ENCODE peak calls at places on chromosomes 16 and 17, in eight cellular contexts. W is heart right ventricle, T is GM10248, L is GM23338, J is AG09309, F is GM12865, B is thoracic aorta, O is body of pancreas. S is an unnamed sample.

GRCh38 chr16:86287641-86288201 is 222.6 kb upstream of the FOXF1 start:
- DNase-seq in T (no peak), L (no peak), W (no peak), O (no peak), F (no peak), B (no peak), J (no peak), S (no peak)

GRCh38 chr16:24890746-24891145 is 45.0 kb downstream of the SLC5A11 start:
- DNase-seq in J (no peak), F (no peak), O (no peak), W (no peak), L (no peak), B (no peak), T (no peak), S (no peak)

GRCh38 chr16:86085795-86086194 is 186.8 kb downstream of the IRF8 start:
- DNase-seq in J (no peak), B (no peak), W (no peak), O (no peak), L (no peak), F (no peak), T (no peak), S (no peak)

GRCh38 chr16:19505600-19506303 is 16.1 kb downstream of the GDE1 start:
- DNase-seq in T (no peak), J (no peak), O (no peak), F (no peak), L (no peak), W (peak), B (no peak), S (no peak)

GRCh38 chr16:48123104-48123788 is 32.5 kb downstream of the ABCC12 start:
- DNase-seq in L (no peak), B (no peak), F (peak), O (no peak), J (peak), W (no peak), T (peak), S (peak)

GRCh38 chr17:5539286-5539685 is 45.0 kb downstream of the NLRP1 start:
- DNase-seq in B (no peak), O (no peak), J (no peak), F (no peak), L (no peak), T (no peak), W (no peak), S (no peak)

GRCh38 chr17:59423903-59424302 is 92.4 kb downstream of the YPEL2 start:
- DNase-seq in B (no peak), J (no peak), W (no peak), O (no peak), F (no peak), L (no peak), T (no peak), S (no peak)

GRCh38 chr17:36544049-36544319 is 735 bp upstream of the GGNBP2 start:
- DNase-seq in T (peak), F (peak), J (no peak), B (no peak), W (peak), O (peak), L (peak), S (peak)

GRCh38 chr16:31695667-31696066 is 168.0 kb downstream of the AHSP start:
- DNase-seq in W (no peak), J (no peak), F (peak), B (no peak), O (no peak), T (peak), L (no peak), S (peak)

GRCh38 chr16:69772560-69773254 is 10.6 kb downstream of the WWP2 start:
- DNase-seq in J (no peak), O (no peak), L (no peak), B (no peak), F (peak), T (no peak), W (no peak), S (no peak)

GRCh38 chr17:64130559-64131001 is 636 bp upstream of the ERN1 start:
- DNase-seq in L (no peak), W (peak), T (peak), O (peak), B (peak), J (no peak), F (peak), S (peak)

GRCh38 chr16:56941856-56942331 is 10.0 kb downstream of the HERPUD1 start:
- DNase-seq in O (no peak), J (no peak), T (no peak), F (no peak), B (no peak), W (no peak), L (no peak), S (no peak)

GRCh38 chr16:1311738-1312458 is 2.5 kb downstream of the UBE2I start:
- DNase-seq in F (peak), L (no peak), T (no peak), O (no peak), B (no peak), J (no peak), W (peak), S (no peak)

GRCh38 chr17:45759761-45760160 is 24.4 kb upstream of the CRHR1 start:
- DNase-seq in L (peak), J (no peak), B (no peak), T (no peak), W (no peak), F (no peak), O (no peak), S (no peak)

GRCh38 chr17:10622610-10623485 is 34.3 kb downstream of the MYH3 start:
- DNase-seq in B (no peak), J (no peak), L (no peak), O (no peak), F (no peak), T (no peak), W (no peak), S (no peak)

GRCh38 chr17:9696279-9697044 is 51.1 kb downstream of the USP43 start:
- DNase-seq in F (no peak), W (no peak), T (no peak), O (no peak), B (no peak), J (no peak), L (peak), S (no peak)

GRCh38 chr17:20009052-20009301 is 182 bp upstream of the SPECC1 start:
- DNase-seq in F (no peak), O (no peak), W (no peak), B (no peak), T (no peak), L (peak), J (no peak), S (no peak)
- TF ChIP-seq CTCF in F (no peak), O (peak), W (no peak), B (no peak), T (no peak), L (no peak), J (no peak), S (no peak)

GRCh38 chr16:4676826-4677225 is 16.5 kb upstream of the NUDT16L1 start:
- DNase-seq in J (no peak), L (no peak), T (no peak), B (no peak), W (peak), O (no peak), F (no peak), S (no peak)

GRCh38 chr16:4678596-4678995 is 14.8 kb upstream of the NUDT16L1 start:
- DNase-seq in L (no peak), O (no peak), B (no peak), T (no peak), J (no peak), F (no peak), W (no peak), S (no peak)

GRCh38 chr16:4679156-4679853 is 14.1 kb upstream of the NUDT16L1 start:
- DNase-seq in B (no peak), O (no peak), J (no peak), F (no peak), W (no peak), L (no peak), T (no peak), S (no peak)

GRCh38 chr16:4677390-4677789 is 16.0 kb upstream of the NUDT16L1 start:
- DNase-seq in L (no peak), J (no peak), F (no peak), T (no peak), B (no peak), O (no peak), W (peak), S (no peak)

GRCh38 chr16:4677994-4678393 is 15.4 kb upstream of the NUDT16L1 start:
- DNase-seq in L (no peak), B (no peak), F (no peak), O (no peak), J (no peak), T (no peak), W (no peak), S (no peak)
- TF ChIP-seq CTCF in L (no peak), B (no peak), F (no peak), O (no peak), J (no peak), T (no peak), W (no peak), S (no peak)

GRCh38 chr17:80970044-80970761 is 21.4 kb upstream of the CHMP6 start:
- DNase-seq in T (peak), L (no peak), F (peak), W (peak), B (no peak), J (no peak), O (peak), S (peak)

GRCh38 chr17:80969030-80969673 is 22.5 kb upstream of the CHMP6 start:
- DNase-seq in J (no peak), B (no peak), L (no peak), W (no peak), T (no peak), F (no peak), O (peak), S (no peak)

GRCh38 chr17:80969674-80970043 is 22.0 kb upstream of the CHMP6 start:
- DNase-seq in L (no peak), F (no peak), W (no peak), J (no peak), O (no peak), T (no peak), B (no peak), S (no peak)

GRCh38 chr17:80971704-80972304 is 19.8 kb upstream of the CHMP6 start:
- DNase-seq in J (no peak), O (no peak), L (no peak), T (no peak), W (no peak), B (no peak), F (no peak), S (no peak)

GRCh38 chr17:80970762-80971703 is 20.6 kb upstream of the CHMP6 start:
- DNase-seq in F (no peak), O (no peak), T (no peak), L (no peak), W (no peak), B (no peak), J (no peak), S (no peak)
- TF ChIP-seq CTCF in F (no peak), O (no peak), T (no peak), L (no peak), W (no peak), B (no peak), J (no peak), S (no peak)

GRCh38 chr16:26464576-26465266 is 602.0 kb upstream of the C16orf82 start:
- DNase-seq in L (no peak), T (no peak), O (no peak), W (no peak), J (no peak), F (no peak), B (no peak), S (no peak)
- TF ChIP-seq CTCF in L (peak), T (no peak), O (no peak), W (no peak), J (no peak), F (no peak), B (no peak), S (no peak)

GRCh38 chr17:7324438-7324779 is 4.7 kb downstream of the NEURL4 start:
- DNase-seq in W (no peak), T (no peak), B (no peak), L (no peak), J (no peak), O (no peak), F (no peak), S (no peak)
- TF ChIP-seq CTCF in W (no peak), T (no peak), B (no peak), L (no peak), J (no peak), O (no peak), F (no peak), S (no peak)

DNA sequence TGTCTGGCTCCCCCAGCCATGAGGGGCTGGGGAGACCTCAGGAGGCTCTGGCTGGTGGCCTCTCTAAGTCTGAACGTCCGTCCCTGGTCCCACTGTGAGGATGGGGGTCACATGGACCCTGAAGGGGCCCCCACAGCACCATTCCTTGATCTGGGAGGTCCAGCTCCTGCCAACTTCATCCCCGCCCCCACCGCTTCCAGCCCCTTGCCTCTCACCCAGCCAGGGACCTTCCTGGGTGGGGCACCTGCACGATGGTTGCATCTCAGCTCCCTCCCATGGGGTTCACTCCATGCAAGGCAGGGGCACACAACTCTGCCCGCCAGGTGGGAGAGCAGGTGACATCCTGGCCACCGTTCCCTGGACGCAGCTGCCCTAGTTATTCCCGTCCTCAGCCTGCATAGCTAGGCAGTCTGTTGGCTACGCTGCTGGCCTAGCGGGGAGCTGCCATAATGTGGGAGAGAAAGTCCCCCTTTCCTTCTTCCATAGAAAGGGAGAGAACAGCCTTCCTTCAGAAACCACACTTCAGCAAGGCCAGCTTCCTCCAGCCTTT is 217.9 kb upstream of the RPL38 start:
- DNase-seq in F (no peak), L (no peak), B (no peak), W (no peak), T (no peak), J (no peak), O (no peak), S (no peak)
- TF ChIP-seq CTCF in F (no peak), L (no peak), B (no peak), W (no peak), T (no peak), J (no peak), O (no peak), S (no peak)

GRCh38 chr17:4160294-4160859 is 17.4 kb downstream of the CYB5D2 start:
- DNase-seq in W (no peak), J (no peak), F (no peak), L (no peak), T (no peak), B (no peak), O (no peak), S (no peak)

GRCh38 chr17:4162366-4162765 is 19.4 kb downstream of the CYB5D2 start:
- DNase-seq in T (no peak), J (no peak), W (no peak), F (no peak), L (no peak), O (no peak), B (no peak), S (no peak)

GRCh38 chr17:4161560-4162221 is 18.7 kb downstream of the CYB5D2 start:
- DNase-seq in F (no peak), O (no peak), L (peak), J (no peak), W (no peak), B (no peak), T (no peak), S (no peak)

GRCh38 chr17:4159761-4160160 is 16.8 kb downstream of the CYB5D2 start:
- DNase-seq in J (no peak), O (no peak), B (no peak), L (no peak), W (no peak), F (no peak), T (no peak), S (no peak)

DNA sequence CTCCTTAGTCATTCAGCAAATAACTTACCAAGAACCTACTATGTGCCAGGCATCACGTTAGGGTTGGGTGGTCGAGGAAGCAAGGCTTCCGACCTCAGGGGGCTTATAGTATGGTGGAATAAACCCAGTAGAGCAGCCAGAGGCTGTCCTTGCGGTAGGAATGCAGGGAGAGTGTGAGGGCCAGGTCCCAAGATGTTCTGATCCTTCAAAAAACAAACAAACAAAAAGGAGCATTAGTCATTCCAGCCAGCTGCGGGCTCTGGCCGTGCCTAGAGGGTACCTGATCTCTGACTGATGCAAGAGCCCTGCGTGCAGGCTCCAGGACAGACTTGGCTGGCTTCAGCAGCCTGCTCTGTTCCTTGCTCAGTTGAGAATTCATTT is 18.2 kb downstream of the CYB5D2 start:
- DNase-seq in O (peak), T (no peak), B (peak), W (no peak), F (no peak), L (peak), J (peak), S (no peak)
- TF ChIP-seq CTCF in O (no peak), T (no peak), B (peak), W (no peak), F (no peak), L (no peak), J (peak), S (no peak)

GRCh38 chr16:73051216-73051615 is 3.3 kb upstream of the ZFHX3 start:
- DNase-seq in B (no peak), L (no peak), J (no peak), W (no peak), F (no peak), T (no peak), O (no peak), S (no peak)

GRCh38 chr16:73053038-73053378 is 5.1 kb upstream of the ZFHX3 start:
- DNase-seq in T (no peak), O (no peak), L (no peak), B (no peak), F (no peak), W (no peak), J (no peak), S (no peak)

GRCh38 chr16:73053379-73054130 is 5.6 kb upstream of the ZFHX3 start:
- DNase-seq in W (no peak), J (no peak), O (no peak), L (peak), F (no peak), T (no peak), B (no peak), S (no peak)

GRCh38 chr16:73051903-73052302 is 4.0 kb upstream of the ZFHX3 start:
- DNase-seq in L (no peak), W (no peak), O (no peak), F (no peak), B (no peak), T (no peak), J (no peak), S (no peak)

GRCh38 chr16:73052441-73053030 is 4.6 kb upstream of the ZFHX3 start:
- DNase-seq in L (peak), O (no peak), T (no peak), J (no peak), B (no peak), F (no peak), W (no peak), S (no peak)
- TF ChIP-seq CTCF in L (no peak), O (no peak), T (no peak), J (no peak), B (no peak), F (no peak), W (no peak), S (no peak)

DNA sequence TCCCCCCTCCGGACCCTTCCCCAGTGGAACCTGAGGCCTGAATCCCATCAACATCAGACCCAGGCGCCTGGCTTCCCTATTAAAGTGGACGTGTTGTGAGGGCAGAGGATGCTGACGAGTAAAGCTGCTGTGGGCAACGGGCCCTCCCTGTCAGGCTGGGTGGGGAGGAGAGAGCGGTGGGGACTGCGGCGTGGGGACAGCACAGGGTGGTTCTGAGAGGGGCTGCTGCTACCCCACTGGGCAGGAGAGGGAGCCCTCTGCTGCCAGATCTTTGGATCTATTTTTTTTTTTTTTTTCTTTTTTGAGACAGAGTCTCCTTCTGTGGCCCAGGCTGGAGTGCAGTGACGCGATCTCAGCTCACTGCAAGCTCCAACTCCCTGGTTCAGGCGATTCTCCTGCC is 5.9 kb downstream of the CA5A start:
- DNase-seq in O (no peak), F (no peak), T (no peak), J (no peak), L (peak), W (no peak), B (no peak), S (no peak)
- TF ChIP-seq CTCF in O (peak), F (peak), T (peak), J (peak), L (peak), W (peak), B (no peak), S (peak)

GRCh38 chr16:15457958-15458357 is 23.6 kb downstream of the BMERB1 start:
- DNase-seq in B (no peak), L (no peak), W (no peak), J (no peak), F (no peak), T (no peak), O (no peak), S (no peak)
- TF ChIP-seq CTCF in B (no peak), L (peak), W (no peak), J (no peak), F (no peak), T (no peak), O (peak), S (no peak)

S was measured in GM20000.